ENCODE peak calls at places on chromosomes 6 and 20, in five cellular contexts. X is endodermal cell, F is lung, Y is A549, T is pancreas. L is an unnamed sample.

GRCh38 chr6:137743493-137743892 is 123.6 kb upstream of the TNFAIP3 start:
- DNase-seq in T (no peak), F (no peak), X (no peak), Y (no peak), L (no peak)

GRCh38 chr20:44717986-44718385 is 2.8 kb downstream of the CCN5 start:
- DNase-seq in X (peak; percentile 81), F (no peak), T (no peak), Y (peak; percentile 55), L (no peak)

GRCh38 chr6:166520905-166521834 is 65.3 kb downstream of the RAMACL start:
- DNase-seq in T (no peak), F (no peak), Y (no peak), X (no peak), L (no peak)

GRCh38 chr6:34011298-34011697 is 134.6 kb downstream of the GRM4 start:
- DNase-seq in X (no peak), T (no peak), F (no peak), Y (no peak), L (no peak)

GRCh38 chr20:62267543-62267942 is 29.2 kb downstream of the OSBPL2 start:
- DNase-seq in F (no peak), Y (no peak), X (no peak), T (no peak), L (no peak)

GRCh38 chr6:30131947-30132497 is 3.9 kb upstream of the TRIM40 start:
- DNase-seq in Y (no peak), X (no peak), T (no peak), F (no peak), L (no peak)

GRCh38 chr6:33118525-33119123 is 42.8 kb downstream of the HLA-DPB1 start:
- DNase-seq in F (no peak), X (no peak), Y (peak; percentile 46), T (no peak), L (no peak)

GRCh38 chr20:16018881-16019280 is 554.4 kb downstream of the KIF16B start:
- DNase-seq in X (no peak), Y (no peak), F (no peak), T (no peak), L (no peak)

GRCh38 chr6:33571637-33572316 is 8.3 kb downstream of the BAK1 start:
- DNase-seq in Y (no peak), T (no peak), X (no peak), F (no peak), L (no peak)

GRCh38 chr6:75481936-75482593 is 11.5 kb downstream of the FILIP1 start:
- DNase-seq in F (no peak), X (no peak), Y (no peak), T (no peak), L (no peak)

GRCh38 chr6:43578748-43579147 is 2.8 kb downstream of the POLH start:
- DNase-seq in T (no peak), F (no peak), Y (no peak), X (no peak), L (no peak)

GRCh38 chr6:119200774-119201173 is 122.3 kb upstream of the FAM184A start:
- DNase-seq in X (no peak), F (no peak), Y (no peak), T (no peak), L (no peak)

GRCh38 chr6:109121411-109121810 is 26.1 kb downstream of the CEP57L1 start:
- DNase-seq in F (no peak), Y (peak; percentile 2), X (no peak), T (no peak), L (no peak)

GRCh38 chr6:64672651-64673050 is 1034.4 kb downstream of the EYS start:
- DNase-seq in T (no peak), F (no peak), Y (no peak), X (no peak), L (no peak)

GRCh38 chr6:44151348-44152108 is 7.1 kb upstream of the CAPN11 start:
- DNase-seq in Y (peak; percentile 71), F (peak; percentile 75), X (peak; percentile 94), T (peak; percentile 64), L (peak; percentile 92)

GRCh38 chr6:136866872-136867416 is 44.6 kb downstream of the PEX7 start:
- DNase-seq in F (no peak), T (no peak), Y (no peak), X (no peak), L (no peak)

GRCh38 chr6:166097914-166098522 is 69.6 kb downstream of the TBXT start:
- DNase-seq in Y (peak; percentile 87), X (peak; percentile 97), T (peak; percentile 55), F (peak; percentile 55), L (peak; percentile 86)

GRCh38 chr20:46365483-46366215 is 40.8 kb downstream of the ELMO2 start:
- DNase-seq in T (no peak), X (no peak), Y (no peak), F (no peak), L (no peak)

GRCh38 chr6:143556529-143556928 is 45.0 kb upstream of the FUCA2 start:
- DNase-seq in T (no peak), X (peak; percentile 66), Y (no peak), F (no peak), L (no peak)

GRCh38 chr6:31272431-31272830 is 539 bp upstream of the HLA-C start:
- DNase-seq in Y (no peak), X (no peak), T (no peak), F (no peak), L (no peak)

GRCh38 chr6:85169189-85169588 is 280.7 kb upstream of the NT5E start:
- DNase-seq in T (no peak), Y (no peak), F (no peak), X (no peak), L (no peak)

GRCh38 chr6:14831922-14832321 is 413.9 kb upstream of the JARID2 start:
- DNase-seq in X (no peak), F (no peak), T (no peak), Y (no peak), L (no peak)

GRCh38 chr20:14470231-14470894 is 133.0 kb upstream of the FLRT3 start:
- DNase-seq in X (no peak), T (peak; percentile 56), F (no peak), Y (peak; percentile 58), L (no peak)

GRCh38 chr6:1608222-1608975 is 1.3 kb upstream of the FOXC1 start:
- DNase-seq in Y (no peak), T (no peak), X (peak; percentile 75), F (no peak), L (no peak)

GRCh38 chr6:16752206-16752867 is 8.9 kb downstream of the ATXN1 start:
- DNase-seq in Y (peak; percentile 75), F (no peak), X (no peak), T (no peak), L (no peak)

GRCh38 chr20:37994512-37994911 is 38.7 kb downstream of the TTI1 start:
- DNase-seq in F (peak; percentile 76), T (no peak), X (no peak), Y (peak; percentile 40), L (no peak)

GRCh38 chr6:23145801-23146200 is 576.4 kb downstream of the HDGFL1 start:
- DNase-seq in X (no peak), Y (no peak), F (no peak), T (no peak), L (no peak)

GRCh38 chr6:159953091-159953581 is 15.7 kb upstream of the IGF2R start:
- DNase-seq in T (no peak), X (no peak), F (peak; percentile 76), Y (no peak), L (peak; percentile 78)

GRCh38 chr6:77626431-77626830 is 26.4 kb upstream of the MEI4 start:
- DNase-seq in X (no peak), F (no peak), Y (no peak), T (no peak), L (no peak)

GRCh38 chr20:10603378-10603777 is 70.4 kb downstream of the JAG1 start:
- DNase-seq in T (no peak), F (no peak), Y (no peak), X (no peak), L (no peak)

GRCh38 chr20:63117151-63117550 is 98.8 kb downstream of the YTHDF1 start:
- DNase-seq in T (no peak), Y (no peak), F (no peak), X (no peak), L (no peak)

DNA sequence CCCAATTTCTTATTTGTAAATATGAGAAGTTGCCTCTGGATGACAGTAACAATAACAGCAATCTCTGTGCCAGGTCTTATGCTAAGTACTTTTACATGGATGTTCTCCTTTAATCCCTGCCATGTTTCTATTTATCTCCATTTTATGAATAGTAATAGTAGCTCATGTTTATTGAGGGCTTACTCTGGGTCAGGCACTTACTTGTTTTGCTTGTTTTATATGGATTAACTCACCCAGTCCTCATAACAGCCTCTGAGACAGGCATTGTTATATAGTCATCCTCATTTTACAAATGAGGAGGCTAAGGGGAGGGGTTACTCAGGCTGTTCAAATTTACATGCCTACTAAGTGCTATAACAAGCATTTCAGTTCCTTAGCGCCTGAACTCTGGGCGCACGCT is 64.3 kb downstream of the ARID1B start:
- DNase-seq in F (no peak), X (no peak), T (no peak), Y (no peak), L (no peak)
- H3K4me1 ChIP-seq in F (peaks cover 47% of the 10 kb centered on the region), X (peaks cover 8% of the 10 kb centered on the region), T (peaks cover 11% of the 10 kb centered on the region), Y (peaks cover 5% of the 10 kb centered on the region), L (peaks cover 21% of the 10 kb centered on the region)

GRCh38 chr6:149480502-149481280 is 4.1 kb downstream of the ZC3H12D start:
- DNase-seq in X (no peak), T (no peak), F (no peak), Y (no peak), L (no peak)
- H3K27ac ChIP-seq in X (no peak overlapping the region), T (no peak overlapping the region), F (no peak overlapping the region), Y (no peak overlapping the region), L (no peak overlapping the region)

GRCh38 chr20:53938739-53939138 is 131.7 kb downstream of the BCAS1 start:
- DNase-seq in F (no peak), Y (no peak), T (no peak), X (no peak), L (no peak)
- H3K4me1 ChIP-seq in F (peaks cover 16% of the 10 kb centered on the region), Y (peaks cover 67% of the 10 kb centered on the region), T (peaks cover 22% of the 10 kb centered on the region), X (peaks cover 32% of the 10 kb centered on the region), L (no peaks in the 10 kb centered on the region)

GRCh38 chr6:28895131-28895812 is 28.5 kb downstream of the TRIM27 start:
- DNase-seq in F (peak; percentile 95), Y (peak; percentile 94), X (peak; percentile 96), T (peak; percentile 89), L (peak; percentile 94)

GRCh38 chr6:28903686-28904085 is 20.1 kb downstream of the TRIM27 start:
- DNase-seq in T (no peak), F (no peak), Y (no peak), X (no peak), L (no peak)

GRCh38 chr6:28896505-28897392 is 27.0 kb downstream of the TRIM27 start:
- DNase-seq in F (peak; percentile 55), X (peak; percentile 81), Y (peak; percentile 74), T (peak; percentile 63), L (peak; percentile 84)

GRCh38 chr6:28898710-28898965 is 25.1 kb downstream of the TRIM27 start:
- DNase-seq in X (no peak), Y (no peak), T (no peak), F (no peak), L (no peak)

DNA sequence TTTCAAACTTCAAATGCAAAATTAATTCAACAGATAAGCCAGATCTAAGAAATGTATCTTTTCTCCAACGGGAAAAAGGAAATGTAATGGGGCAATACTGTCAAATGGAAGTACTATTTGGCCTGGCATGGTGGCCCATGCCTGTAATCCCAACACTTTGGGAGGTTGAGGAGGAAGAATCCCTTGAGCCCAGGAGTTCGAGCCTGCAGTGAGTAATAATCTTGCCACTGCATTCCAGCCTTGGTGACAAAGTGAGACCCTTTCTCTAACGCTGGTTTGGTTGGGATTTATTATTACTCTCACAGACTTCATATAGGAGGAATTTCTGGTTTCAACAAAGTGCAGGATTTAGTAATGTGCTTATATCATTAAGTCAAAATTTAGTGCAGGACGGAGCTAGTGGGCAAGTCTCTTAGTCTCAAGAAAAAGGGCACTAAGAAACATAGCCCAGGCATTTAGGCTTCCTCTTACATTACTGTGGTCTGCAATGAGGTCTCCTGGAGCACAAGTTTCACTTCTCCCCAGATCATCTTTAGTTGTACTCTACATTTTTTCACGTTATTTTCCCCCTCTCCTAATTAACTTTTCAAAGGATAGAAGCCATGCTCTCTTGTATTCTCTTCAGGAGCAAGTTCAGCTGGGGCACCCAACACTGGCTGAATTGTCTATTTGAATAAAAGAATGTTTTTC is 23.1 kb downstream of the TRIM27 start:
- DNase-seq in T (no peak), Y (no peak), X (no peak), F (no peak), L (no peak)
- H3K27ac ChIP-seq in T (no peak overlapping the region), Y (no peak overlapping the region), X (no peak overlapping the region), F (no peak overlapping the region), L (no peak overlapping the region)

L was measured in aorta.